ENCODE peak calls at places on chromosomes 7 and 10, in four cellular contexts. One of them, this sample, is unnamed.

GRCh38 chr7:152574892-152575511 is 100.9 kb downstream of the XRCC2 start:
- DNase-seq in GM10248: peak
- DNase-seq in T-helper 1 cell: no peak
- DNase-seq in stimulated activated CD4-positive, alpha-beta T cell treated with anti-CD3 and anti-CD28 coated beads, Interleukin-1b, Interleukin-23, amount 100 ng/mL, for 24 hours: no peak
- DNase-seq in this sample: peak

GRCh38 chr10:22823109-22823508 is 104.7 kb upstream of the ARMC3 start:
- DNase-seq in GM10248: no peak
- DNase-seq in T-helper 1 cell: no peak
- DNase-seq in stimulated activated CD4-positive, alpha-beta T cell treated with anti-CD3 and anti-CD28 coated beads, Interleukin-1b, Interleukin-23, amount 100 ng/mL, for 24 hours: no peak
- DNase-seq in this sample: no peak

GRCh38 chr10:1550291-1550595 is 187.1 kb downstream of the ADARB2 start:
- DNase-seq in GM10248: no peak
- DNase-seq in T-helper 1 cell: no peak
- DNase-seq in stimulated activated CD4-positive, alpha-beta T cell treated with anti-CD3 and anti-CD28 coated beads, Interleukin-1b, Interleukin-23, amount 100 ng/mL, for 24 hours: no peak
- DNase-seq in this sample: no peak

GRCh38 chr10:43361532-43362190 is 9.8 kb upstream of the FXYD4 start:
- DNase-seq in GM10248: no peak
- DNase-seq in T-helper 1 cell: no peak
- DNase-seq in stimulated activated CD4-positive, alpha-beta T cell treated with anti-CD3 and anti-CD28 coated beads, Interleukin-1b, Interleukin-23, amount 100 ng/mL, for 24 hours: no peak
- DNase-seq in this sample: no peak

GRCh38 chr10:28996947-28997551 is 291.8 kb upstream of the LYZL1 start:
- DNase-seq in GM10248: no peak
- DNase-seq in T-helper 1 cell: no peak
- DNase-seq in stimulated activated CD4-positive, alpha-beta T cell treated with anti-CD3 and anti-CD28 coated beads, Interleukin-1b, Interleukin-23, amount 100 ng/mL, for 24 hours: no peak
- DNase-seq in this sample: no peak

GRCh38 chr7:22700559-22701002 is 26.4 kb upstream of the IL6 start:
- DNase-seq in GM10248: no peak
- DNase-seq in T-helper 1 cell: no peak
- DNase-seq in stimulated activated CD4-positive, alpha-beta T cell treated with anti-CD3 and anti-CD28 coated beads, Interleukin-1b, Interleukin-23, amount 100 ng/mL, for 24 hours: no peak
- DNase-seq in this sample: no peak

GRCh38 chr7:5546626-5547025 is 123.0 kb upstream of the TNRC18 start:
- DNase-seq in GM10248: no peak
- DNase-seq in T-helper 1 cell: no peak
- DNase-seq in stimulated activated CD4-positive, alpha-beta T cell treated with anti-CD3 and anti-CD28 coated beads, Interleukin-1b, Interleukin-23, amount 100 ng/mL, for 24 hours: no peak
- DNase-seq in this sample: no peak

GRCh38 chr7:44625899-44626511 is 19.6 kb downstream of the OGDH start:
- DNase-seq in GM10248: no peak
- DNase-seq in T-helper 1 cell: no peak
- DNase-seq in stimulated activated CD4-positive, alpha-beta T cell treated with anti-CD3 and anti-CD28 coated beads, Interleukin-1b, Interleukin-23, amount 100 ng/mL, for 24 hours: no peak
- DNase-seq in this sample: no peak

GRCh38 chr10:373516-374309 is 238.5 kb downstream of the ZMYND11 start:
- DNase-seq in GM10248: no peak
- DNase-seq in T-helper 1 cell: no peak
- DNase-seq in stimulated activated CD4-positive, alpha-beta T cell treated with anti-CD3 and anti-CD28 coated beads, Interleukin-1b, Interleukin-23, amount 100 ng/mL, for 24 hours: no peak
- DNase-seq in this sample: no peak

GRCh38 chr7:15684834-15685233 is 1.6 kb downstream of the MEOX2 start:
- DNase-seq in GM10248: no peak
- DNase-seq in T-helper 1 cell: no peak
- DNase-seq in stimulated activated CD4-positive, alpha-beta T cell treated with anti-CD3 and anti-CD28 coated beads, Interleukin-1b, Interleukin-23, amount 100 ng/mL, for 24 hours: no peak
- DNase-seq in this sample: no peak

GRCh38 chr7:22262538-22262937 is 94.4 kb downstream of the RAPGEF5 start:
- DNase-seq in GM10248: no peak
- DNase-seq in T-helper 1 cell: no peak
- DNase-seq in stimulated activated CD4-positive, alpha-beta T cell treated with anti-CD3 and anti-CD28 coated beads, Interleukin-1b, Interleukin-23, amount 100 ng/mL, for 24 hours: no peak
- DNase-seq in this sample: no peak

GRCh38 chr10:8726666-8727065 is 672.2 kb downstream of the GATA3 start:
- DNase-seq in GM10248: no peak
- DNase-seq in T-helper 1 cell: no peak
- DNase-seq in stimulated activated CD4-positive, alpha-beta T cell treated with anti-CD3 and anti-CD28 coated beads, Interleukin-1b, Interleukin-23, amount 100 ng/mL, for 24 hours: no peak
- DNase-seq in this sample: no peak

GRCh38 chr10:73910401-73910763 is 550 bp upstream of the PLAU start:
- DNase-seq in GM10248: peak
- DNase-seq in T-helper 1 cell: no peak
- DNase-seq in stimulated activated CD4-positive, alpha-beta T cell treated with anti-CD3 and anti-CD28 coated beads, Interleukin-1b, Interleukin-23, amount 100 ng/mL, for 24 hours: no peak
- DNase-seq in this sample: no peak

GRCh38 chr10:80497187-80498038 is 40.3 kb upstream of the SH2D4B start:
- DNase-seq in GM10248: no peak
- DNase-seq in T-helper 1 cell: no peak
- DNase-seq in stimulated activated CD4-positive, alpha-beta T cell treated with anti-CD3 and anti-CD28 coated beads, Interleukin-1b, Interleukin-23, amount 100 ng/mL, for 24 hours: no peak
- DNase-seq in this sample: no peak